ENCODE peak calls at places on chromosome 18, in six cellular contexts. L is upper lobe of right lung, Z is K562, T is fibroblast of lung, R is left lung, N is GM12878. M is an unnamed sample. For H3K27me3, the result is how much of the 10 kb centered on the place peaks cover.

GRCh38 chr18:58144671-58145285 is 100.8 kb downstream of the NEDD4L start:
- DNase-seq in L (no peak), Z (no peak), T (no peak), R (no peak), N (no peak), M (no peak)

GRCh38 chr18:48655460-48655859 is 116.6 kb downstream of the CTIF start:
- DNase-seq in L (no peak), Z (no peak), T (no peak), R (no peak), N (no peak), M (no peak)

GRCh38 chr18:77114564-77115391 is 17.8 kb downstream of the MBP start:
- DNase-seq in L (peak), Z (no peak), T (peak), R (peak), N (no peak), M (peak)

GRCh38 chr18:75053028-75053624 is 155.8 kb downstream of the PTGR3 start:
- DNase-seq in L (peak), Z (no peak), T (no peak), R (peak), N (no peak), M (no peak)

GRCh38 chr18:76494181-76494540 is 881 bp downstream of the ZNF516 start:
- DNase-seq in L (no peak), Z (no peak), T (peak), R (peak), N (no peak), M (no peak)

GRCh38 chr18:35376393-35376741 is 770 bp downstream of the ZNF396 start:
- DNase-seq in L (peak), Z (peak), T (no peak), R (peak), N (no peak), M (no peak)

GRCh38 chr18:59551902-59552635 is 145.2 kb downstream of the CCBE1 start:
- DNase-seq in L (no peak), Z (no peak), T (no peak), R (no peak), N (no peak), M (no peak)

GRCh38 chr18:54957987-54958386 is 1.3 kb downstream of the CCDC68 start:
- DNase-seq in L (no peak), Z (no peak), T (peak), R (no peak), N (no peak), M (peak)

GRCh38 chr18:49024808-49025361 is 74.1 kb upstream of the SMAD7 start:
- DNase-seq in L (peak), Z (no peak), T (no peak), R (no peak), N (no peak), M (no peak)

GRCh38 chr18:31439807-31440325 is 7.7 kb upstream of the DSG3 start:
- DNase-seq in L (no peak), Z (no peak), T (no peak), R (no peak), N (no peak), M (no peak)

GRCh38 chr18:36756262-36756661 is 72.5 kb downstream of the TPGS2 start:
- DNase-seq in L (no peak), Z (no peak), T (peak), R (no peak), N (no peak), M (peak)

GRCh38 chr18:61833978-61834377 is 58.8 kb downstream of the RNF152 start:
- DNase-seq in L (no peak), Z (no peak), T (peak), R (no peak), N (no peak), M (no peak)

GRCh38 chr18:62848946-62849345 is 133.6 kb downstream of the PHLPP1 start:
- DNase-seq in L (no peak), Z (no peak), T (peak), R (no peak), N (no peak), M (peak)

GRCh38 chr18:22933958-22934423 is 863 bp downstream of the RBBP8 start:
- DNase-seq in L (no peak), Z (no peak), T (no peak), R (no peak), N (peak), M (peak)

GRCh38 chr18:36931116-36931515 is 102.2 kb downstream of the KIAA1328 start:
- DNase-seq in L (no peak), Z (no peak), T (no peak), R (no peak), N (no peak), M (no peak)

GRCh38 chr18:37467002-37467401 is 98.6 kb downstream of the CELF4 start:
- DNase-seq in L (no peak), Z (no peak), T (no peak), R (no peak), N (no peak), M (no peak)

GRCh38 chr18:37584217-37584616 is 18.6 kb upstream of the CELF4 start:
- DNase-seq in L (no peak), Z (no peak), T (no peak), R (no peak), N (no peak), M (no peak)

GRCh38 chr18:6734746-6735430 is 5.4 kb downstream of the ARHGAP28 start:
- DNase-seq in L (no peak), Z (no peak), T (no peak), R (no peak), N (no peak), M (no peak)

GRCh38 chr18:52459890-52460289 is 119.9 kb downstream of the DCC start:
- DNase-seq in L (no peak), Z (no peak), T (no peak), R (no peak), N (no peak), M (no peak)

GRCh38 chr18:22626771-22627170 is 209.1 kb upstream of the CTAGE1 start:
- DNase-seq in L (no peak), Z (no peak), T (no peak), R (no peak), N (no peak), M (no peak)

GRCh38 chr18:34871435-34871834 is 161.3 kb downstream of the DTNA start:
- DNase-seq in L (no peak), Z (no peak), T (no peak), R (no peak), N (no peak), M (no peak)

GRCh38 chr18:55301196-55301540 is 286.8 kb downstream of the TCF4 start:
- DNase-seq in L (no peak), Z (no peak), T (no peak), R (no peak), N (no peak), M (no peak)

GRCh38 chr18:48488388-48488850 is 50.4 kb upstream of the CTIF start:
- DNase-seq in L (peak), Z (no peak), T (peak), R (no peak), N (no peak), M (peak)

GRCh38 chr18:23398401-23398800 is 54.7 kb upstream of the RIOK3 start:
- DNase-seq in L (no peak), Z (no peak), T (peak), R (no peak), N (no peak), M (no peak)

GRCh38 chr18:37435996-37436395 is 129.6 kb downstream of the CELF4 start:
- DNase-seq in L (no peak), Z (no peak), T (peak), R (no peak), N (no peak), M (no peak)

GRCh38 chr18:34866739-34867138 is 156.6 kb downstream of the DTNA start:
- DNase-seq in L (no peak), Z (no peak), T (no peak), R (no peak), N (no peak), M (no peak)

GRCh38 chr18:57422313-57422872 is 12.8 kb upstream of the ONECUT2 start:
- DNase-seq in L (no peak), Z (no peak), T (no peak), R (no peak), N (no peak), M (no peak)

GRCh38 chr18:7856733-7857132 is 289.6 kb downstream of the PTPRM start:
- DNase-seq in L (no peak), Z (no peak), T (peak), R (no peak), N (no peak), M (peak)

GRCh38 chr18:8121942-8122480 is 487.2 kb upstream of the RAB12 start:
- DNase-seq in L (no peak), Z (peak), T (peak), R (peak), N (no peak), M (peak)

GRCh38 chr18:13437801-13438506 is 219.4 kb downstream of the LDLRAD4 start:
- DNase-seq in L (no peak), Z (no peak), T (no peak), R (no peak), N (no peak), M (no peak)

GRCh38 chr18:63199743-63200241 is 119.8 kb downstream of the BCL2 start:
- DNase-seq in L (no peak), Z (peak), T (no peak), R (no peak), N (no peak), M (no peak)

GRCh38 chr18:23231340-23232021 is 96.2 kb downstream of the CABLES1 start:
- DNase-seq in L (no peak), Z (no peak), T (peak), R (no peak), N (peak), M (peak)

GRCh38 chr18:24443870-24444269 is 16.6 kb upstream of the HRH4 start:
- DNase-seq in L (no peak), Z (no peak), T (no peak), R (no peak), N (no peak), M (no peak)

GRCh38 chr18:41809652-41810051 is 145.4 kb upstream of the PIK3C3 start:
- DNase-seq in L (no peak), Z (no peak), T (no peak), R (no peak), N (no peak), M (peak)

GRCh38 chr18:54240629-54241107 is 16.2 kb upstream of the MBD2 start:
- DNase-seq in L (peak), Z (no peak), T (no peak), R (peak), N (no peak), M (no peak)

GRCh38 chr18:79195716-79196683 is 126.8 kb downstream of the ATP9B start:
- DNase-seq in L (no peak), Z (no peak), T (no peak), R (no peak), N (no peak), M (no peak)

GRCh38 chr18:79203017-79203605 is 133.9 kb downstream of the ATP9B start:
- DNase-seq in L (no peak), Z (no peak), T (peak), R (no peak), N (no peak), M (peak)

GRCh38 chr18:79200546-79201268 is 131.5 kb downstream of the ATP9B start:
- DNase-seq in L (peak), Z (no peak), T (peak), R (no peak), N (no peak), M (peak)

GRCh38 chr18:79197531-79197930 is 128.3 kb downstream of the ATP9B start:
- DNase-seq in L (no peak), Z (no peak), T (no peak), R (no peak), N (no peak), M (no peak)

DNA sequence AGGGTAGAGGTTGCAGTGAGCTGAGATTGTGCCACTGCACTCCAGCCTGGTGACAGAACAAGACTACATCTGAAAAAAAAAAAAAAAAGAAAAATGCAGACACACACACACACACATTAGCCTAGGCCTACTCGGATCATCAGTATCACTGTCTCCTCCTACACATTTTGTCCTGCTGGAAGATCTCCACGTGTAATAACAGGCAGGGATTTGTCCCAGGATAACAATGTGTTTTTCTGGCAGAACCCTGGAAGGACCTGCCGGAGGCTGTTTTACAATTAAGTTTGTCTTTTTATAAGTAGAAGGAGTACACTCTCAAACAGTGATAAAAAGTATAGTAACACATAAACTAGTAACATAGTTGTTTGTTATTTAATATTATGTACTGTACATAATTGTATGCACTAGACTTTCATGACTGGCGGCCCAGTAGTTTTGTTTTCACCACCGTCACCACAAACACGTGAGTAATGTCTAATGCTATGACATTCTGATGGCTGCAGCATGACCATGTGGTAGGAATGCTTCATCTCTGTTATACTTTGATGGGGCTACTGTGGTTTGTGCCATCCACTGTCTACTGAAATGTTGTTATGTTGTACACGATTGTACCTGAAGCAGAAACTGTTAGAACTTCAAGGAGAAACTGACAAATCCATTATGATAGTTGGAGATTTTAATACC is 130.6 kb downstream of the ATP9B start:
- DNase-seq in L (no peak), Z (no peak), T (peak), R (no peak), N (no peak), M (peak)
- TF ChIP-seq CTCF in L (no peak), Z (no peak), T (no peak), R (no peak), N (no peak), M (no peak)

DNA sequence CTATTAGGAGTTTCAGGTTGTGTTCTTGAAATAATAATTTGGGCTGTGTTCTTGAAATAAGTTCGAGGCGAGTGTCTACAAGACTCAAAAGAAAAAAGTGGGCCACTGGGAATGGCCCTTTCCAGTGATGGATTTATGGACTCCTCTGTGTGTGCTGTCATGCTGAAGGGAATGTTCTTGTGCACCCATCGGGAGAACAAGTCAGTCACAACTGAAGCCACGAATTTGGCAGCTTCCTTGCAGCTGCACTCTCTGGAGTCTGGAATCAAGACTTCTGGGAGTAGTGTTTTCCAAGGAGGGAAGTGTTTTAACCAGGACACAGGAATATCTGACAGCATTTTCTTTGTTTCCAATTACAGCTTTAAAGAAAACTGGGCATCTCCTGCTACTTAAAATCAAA is 610 bp downstream of the SLC14A1 start:
- DNase-seq in L (no peak), Z (no peak), T (peak), R (no peak), N (no peak), M (no peak)
- H3K4me3 ChIP-seq in L (no peak), Z (no peak), T (peak), R (no peak), N (no peak), M (no peak)

GRCh38 chr18:28176674-28176932 is 327 bp downstream of the CDH2 start:
- DNase-seq in L (no peak), Z (no peak), T (no peak), R (peak), N (no peak), M (no peak)

GRCh38 chr18:28178720-28179119 is 1.8 kb upstream of the CDH2 start:
- DNase-seq in L (no peak), Z (no peak), T (peak), R (no peak), N (no peak), M (no peak)

GRCh38 chr18:28176933-28177827 is at the start of gene CDH2:
- DNase-seq in L (peak), Z (no peak), T (peak), R (peak), N (no peak), M (peak)

GRCh38 chr18:28175930-28176673 is 828 bp downstream of the CDH2 start:
- DNase-seq in L (no peak), Z (no peak), T (peak), R (no peak), N (no peak), M (no peak)

DNA sequence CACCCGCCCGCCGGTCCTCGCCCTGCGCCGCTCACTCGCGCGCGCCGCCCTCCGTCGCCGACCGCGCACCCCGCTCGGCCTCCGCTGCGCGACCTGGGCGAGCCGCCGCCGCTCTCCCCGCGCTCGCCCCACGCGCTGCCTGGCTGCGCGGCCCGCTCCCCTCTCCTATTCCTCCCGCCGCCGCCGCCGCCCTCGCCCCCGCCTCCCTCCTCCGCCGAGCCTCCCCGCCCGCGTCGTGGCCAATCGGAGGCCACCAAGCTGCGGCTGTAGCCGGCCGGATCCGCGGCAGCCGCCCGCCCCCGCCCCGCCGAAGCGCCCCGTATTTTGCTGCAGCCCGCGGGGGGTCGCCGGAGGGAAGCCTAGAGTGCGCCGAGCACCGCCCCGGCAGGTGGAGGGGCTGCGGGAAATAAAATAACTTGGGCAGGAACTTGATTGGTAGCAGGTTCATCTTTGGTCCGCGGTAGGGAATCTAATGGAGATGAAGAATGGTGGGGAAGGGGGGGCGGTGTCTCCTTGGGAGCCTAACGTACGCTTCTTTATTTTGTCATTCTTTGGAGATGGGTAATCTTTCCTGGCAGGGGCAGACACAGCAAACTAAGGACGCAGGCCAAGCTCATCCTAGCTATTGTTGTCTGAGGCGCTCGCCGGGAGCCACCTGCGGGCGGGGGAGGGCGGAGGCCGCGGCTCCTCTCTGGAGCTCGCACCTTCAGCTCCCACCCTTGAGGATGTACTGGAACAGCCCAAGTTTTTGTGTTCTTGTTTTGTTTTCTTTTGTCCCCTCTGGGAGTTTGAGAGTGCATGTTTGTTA is 1.1 kb upstream of the CDH2 start:
- DNase-seq in L (peak), Z (no peak), T (peak), R (peak), N (no peak), M (peak)
- H3K27me3 ChIP-seq in L (half or more), Z (under half), T (under half), R (half or more), N (under half), M (under half)

GRCh38 chr18:50334546-50335152 is 40.2 kb upstream of the SKA1 start:
- DNase-seq in L (no peak), Z (no peak), T (no peak), R (no peak), N (peak), M (no peak)

GRCh38 chr18:50338122-50338521 is 36.7 kb upstream of the SKA1 start:
- DNase-seq in L (no peak), Z (no peak), T (no peak), R (no peak), N (no peak), M (no peak)

GRCh38 chr18:50341443-50341842 is 33.4 kb upstream of the SKA1 start:
- DNase-seq in L (no peak), Z (no peak), T (no peak), R (no peak), N (no peak), M (no peak)

GRCh38 chr18:50338676-50339075 is 36.2 kb upstream of the SKA1 start:
- DNase-seq in L (no peak), Z (no peak), T (no peak), R (no peak), N (no peak), M (no peak)

GRCh38 chr18:50340078-50340477 is 34.8 kb upstream of the SKA1 start:
- DNase-seq in L (peak), Z (no peak), T (no peak), R (peak), N (no peak), M (no peak)
- TF ChIP-seq CTCF in L (no peak), Z (peak), T (no peak), R (no peak), N (peak), M (peak)

GRCh38 chr18:3579701-3580100 is 129.7 kb downstream of the TGIF1 start:
- DNase-seq in L (no peak), Z (no peak), T (peak), R (no peak), N (no peak), M (peak)
- H3K4me3 ChIP-seq in L (no peak), Z (no peak), T (no peak), R (no peak), N (no peak), M (no peak)

GRCh38 chr18:40011201-40011600 is 1943.8 kb upstream of the PIK3C3 start:
- DNase-seq in L (no peak), Z (no peak), T (no peak), R (no peak), N (no peak), M (no peak)

GRCh38 chr18:40019797-40020392 is 1935.1 kb upstream of the PIK3C3 start:
- DNase-seq in L (no peak), Z (no peak), T (no peak), R (no peak), N (no peak), M (no peak)

GRCh38 chr18:40012931-40013609 is 1942.0 kb upstream of the PIK3C3 start:
- DNase-seq in L (no peak), Z (no peak), T (peak), R (no peak), N (no peak), M (no peak)

GRCh38 chr18:40017026-40017425 is 1938.0 kb upstream of the PIK3C3 start:
- DNase-seq in L (no peak), Z (no peak), T (no peak), R (no peak), N (no peak), M (no peak)

GRCh38 chr18:40016405-40016804 is 1938.6 kb upstream of the PIK3C3 start:
- DNase-seq in L (no peak), Z (no peak), T (no peak), R (no peak), N (no peak), M (no peak)
- H3K27me3 ChIP-seq in L (under half), Z (under half), T (under half), R (under half), N (under half), M (under half)

GRCh38 chr18:45801396-45802004 is 24.0 kb upstream of the SIGLEC15 start:
- DNase-seq in L (no peak), Z (no peak), T (no peak), R (no peak), N (no peak), M (peak)
- TF ChIP-seq CTCF in L (no peak), Z (no peak), T (no peak), R (no peak), N (no peak), M (no peak)